ENCODE peak calls at places on chromosomes 3 and 15, in four cellular contexts. F is stimulated activated CD4-positive, alpha-beta T cell treated with anti-CD3 and anti-CD28 coated beads, Interleukin-2, amount 100 ng/mL, for 48 hours; L is cardiac fibroblast; U is mammary epithelial cell. E is an unnamed sample.

GRCh38 chr3:64441861-64442260 is 216.6 kb upstream of the PRICKLE2 start:
- DNase-seq in F (no peak), L (no peak), U (no peak), E (no peak)

GRCh38 chr3:195086885-195087284 is 184.1 kb downstream of the XXYLT1 start:
- DNase-seq in L (no peak), F (no peak), U (no peak), E (no peak)

GRCh38 chr3:129315386-129315991 is 36.8 kb downstream of the HMCES start:
- DNase-seq in L (peak), F (peak), U (peak), E (peak)

GRCh38 chr3:82940124-82940523 is 1178.7 kb upstream of the GBE1 start:
- DNase-seq in L (no peak), F (no peak), U (no peak), E (no peak)

GRCh38 chr3:60064210-60065178 is 1014.7 kb upstream of the CFAP20DC start:
- DNase-seq in U (peak), F (no peak), L (peak), E (no peak)

GRCh38 chr15:70018646-70019600 is 78.8 kb downstream of the TLE3 start:
- DNase-seq in F (no peak), U (no peak), L (no peak), E (no peak)

GRCh38 chr15:40270246-40270995 is 12.4 kb downstream of the ANKRD63 start:
- DNase-seq in F (no peak), L (no peak), U (no peak), E (no peak)

GRCh38 chr3:114336122-114336697 is 42.4 kb downstream of the TIGIT start:
- DNase-seq in U (no peak), F (no peak), L (peak), E (no peak)

GRCh38 chr15:29773816-29774215 is 48.5 kb downstream of the TJP1 start:
- DNase-seq in F (no peak), L (peak), U (peak), E (no peak)

GRCh38 chr3:78726545-78726944 is 1041.3 kb downstream of the ROBO1 start:
- DNase-seq in U (no peak), F (no peak), L (no peak), E (peak)

E was measured in glutamatergic neuron.